ENCODE peak calls at places on chromosome 11, in six cellular contexts. O is osteocyte, U is GM12865, Z is suprapubic skin, V is hepatocyte, R is brain microvascular endothelial cell. Q is an unnamed sample.

GRCh38 chr11:117871160-117871559 is 5.3 kb downstream of the FXYD6 start:
- DNase-seq in O (no peak), U (no peak), Z (no peak), V (no peak), R (no peak), Q (no peak)

GRCh38 chr11:106152013-106152412 is 74.6 kb downstream of the AASDHPPT start:
- DNase-seq in O (no peak), U (no peak), Z (no peak), V (no peak), R (peak), Q (peak)

GRCh38 chr11:2376751-2377451 is at the start of gene CD81:
- DNase-seq in O (no peak), U (peak), Z (peak), V (peak), R (no peak), Q (no peak)

GRCh38 chr11:11895672-11896071 is 53.9 kb downstream of the USP47 start:
- DNase-seq in O (no peak), U (no peak), Z (no peak), V (no peak), R (no peak), Q (no peak)

GRCh38 chr11:70491696-70492472 is 93.6 kb downstream of the CTTN start:
- DNase-seq in O (no peak), U (no peak), Z (peak), V (no peak), R (no peak), Q (no peak)

GRCh38 chr11:132627981-132628380 is 904.3 kb downstream of the OPCML start:
- DNase-seq in O (no peak), U (no peak), Z (no peak), V (no peak), R (no peak), Q (no peak)

GRCh38 chr11:17528181-17528691 is 16.0 kb downstream of the USH1C start:
- DNase-seq in O (no peak), U (peak), Z (no peak), V (peak), R (peak), Q (no peak)

GRCh38 chr11:19349340-19350025 is 108.7 kb upstream of the E2F8 start:
- DNase-seq in O (no peak), U (no peak), Z (no peak), V (no peak), R (no peak), Q (no peak)

GRCh38 chr11:131584694-131585592 is 214.5 kb downstream of the NTM start:
- DNase-seq in O (no peak), U (peak), Z (no peak), V (no peak), R (no peak), Q (no peak)

GRCh38 chr11:65182258-65183170 is 786 bp downstream of the CAPN1 start:
- DNase-seq in O (no peak), U (peak), Z (no peak), V (peak), R (no peak), Q (no peak)

GRCh38 chr11:45163956-45164575 is 17.6 kb downstream of the PRDM11 start:
- DNase-seq in O (no peak), U (no peak), Z (no peak), V (no peak), R (no peak), Q (no peak)

GRCh38 chr11:120704256-120704750 is 192.8 kb downstream of the GRIK4 start:
- DNase-seq in O (no peak), U (no peak), Z (no peak), V (no peak), R (no peak), Q (no peak)

GRCh38 chr11:132587716-132588115 is 944.6 kb downstream of the OPCML start:
- DNase-seq in O (no peak), U (no peak), Z (no peak), V (no peak), R (no peak), Q (no peak)

DNA sequence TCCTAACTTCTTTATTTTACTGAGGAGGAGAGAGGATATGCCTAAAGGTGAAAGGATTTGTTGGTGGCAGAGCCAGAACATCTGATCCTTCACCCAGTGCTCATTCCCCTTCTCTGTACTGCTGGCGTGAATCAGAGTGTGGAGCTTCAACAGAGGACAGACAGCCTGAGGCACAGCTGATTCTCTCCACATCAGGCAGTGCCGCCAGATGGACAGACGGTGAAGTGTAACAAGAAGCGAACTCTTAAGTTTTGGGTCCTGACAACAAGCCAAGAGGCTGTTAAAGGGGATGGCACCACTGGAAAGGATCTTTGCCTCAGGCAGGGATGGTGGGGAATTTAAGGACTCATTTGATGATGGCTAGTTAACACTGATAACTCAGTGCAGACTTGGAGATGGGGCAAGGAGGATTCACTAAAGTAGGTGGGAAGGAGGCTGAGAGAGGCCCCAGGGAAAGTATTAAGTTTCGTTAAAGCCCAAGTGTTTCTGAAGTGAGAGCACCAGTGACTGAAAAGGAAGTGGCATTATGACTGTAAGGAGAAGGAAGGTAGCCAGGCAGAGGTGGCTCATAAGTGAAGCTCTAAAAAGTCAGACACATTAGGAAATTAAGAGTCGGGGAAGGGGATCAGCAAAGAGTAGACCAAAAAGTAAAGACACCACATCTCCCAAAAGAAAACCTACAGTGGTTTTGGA is 81.3 kb downstream of the CLPB start:
- DNase-seq in O (no peak), U (peak), Z (no peak), V (peak), R (peak), Q (peak)
- TF ChIP-seq CTCF in O (peak), U (peak), Z (no peak), V (peak), R (peak), Q (peak)

DNA sequence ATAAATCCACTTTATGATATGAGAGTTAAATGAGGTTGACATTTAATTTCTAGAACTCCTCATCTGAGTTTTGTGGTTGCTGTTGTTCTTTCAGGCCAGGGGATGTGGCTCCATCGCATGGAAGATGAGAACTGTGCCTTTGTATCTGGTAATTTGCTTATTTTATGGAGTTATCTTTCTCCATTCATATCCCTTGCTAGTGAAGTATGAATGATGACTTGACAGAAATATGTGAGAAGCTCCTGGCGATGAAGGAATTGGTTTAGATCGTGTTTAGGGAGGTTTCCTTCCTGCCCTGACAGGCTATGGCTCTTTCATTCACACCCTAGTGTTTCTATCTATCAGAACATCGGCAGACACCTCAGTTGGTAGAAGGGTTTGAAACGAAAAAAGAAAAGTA is 393.7 kb downstream of the ETS1 start:
- DNase-seq in O (no peak), U (no peak), Z (no peak), V (no peak), R (no peak), Q (no peak)
- TF ChIP-seq CTCF in O (no peak), U (no peak), Z (no peak), V (no peak), R (no peak), Q (no peak)

DNA sequence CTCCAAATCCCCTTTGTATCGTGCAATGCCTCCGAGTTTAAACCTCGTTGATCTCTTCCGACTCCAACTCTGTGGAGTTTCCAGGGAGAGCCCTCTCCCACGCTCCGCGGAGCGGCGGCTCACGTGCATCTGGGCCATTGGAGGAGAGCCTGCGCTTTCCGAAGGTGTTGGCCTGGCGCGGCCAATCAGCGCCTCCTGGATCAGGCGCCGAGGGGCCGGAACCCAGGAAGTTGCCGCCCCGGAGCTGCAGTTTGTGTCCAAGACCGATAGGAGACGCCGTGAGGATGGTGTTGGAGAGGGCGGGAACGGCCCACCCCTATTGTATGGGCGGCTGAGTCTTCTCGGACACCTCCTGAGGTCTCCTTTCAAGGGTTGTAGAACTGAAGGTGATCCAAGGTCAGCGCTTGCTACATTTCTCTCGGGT is 1.6 kb downstream of the ADAMTS15 start:
- DNase-seq in O (peak), U (no peak), Z (peak), V (peak), R (peak), Q (peak)
- TF ChIP-seq CTCF in O (peak), U (no peak), Z (peak), V (peak), R (peak), Q (peak)

DNA sequence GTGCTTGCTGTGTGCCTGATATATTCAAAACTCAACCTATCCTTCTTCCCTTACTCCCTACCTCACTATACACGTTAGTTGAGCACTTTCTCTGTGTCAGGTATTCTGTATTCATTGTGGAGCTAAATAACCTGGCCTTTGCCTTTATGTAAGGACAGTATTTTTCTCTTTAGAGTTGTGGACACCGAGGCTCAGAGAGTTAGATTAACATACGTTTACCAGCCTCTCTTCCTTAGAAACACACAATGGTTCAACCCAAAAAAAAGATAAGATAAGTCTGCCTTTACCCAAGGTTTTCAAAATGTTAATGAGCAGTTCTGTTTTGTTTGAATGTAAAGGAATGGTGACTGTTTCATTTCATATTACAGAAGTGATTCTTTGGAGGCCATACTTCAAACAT is 45.0 kb downstream of the CBL start:
- DNase-seq in O (no peak), U (no peak), Z (no peak), V (no peak), R (no peak), Q (no peak)
- TF ChIP-seq CTCF in O (no peak), U (no peak), Z (no peak), V (no peak), R (no peak), Q (no peak)

GRCh38 chr11:49424136-49424535 is 215.7 kb upstream of the FOLH1 start:
- DNase-seq in O (no peak), U (no peak), Z (no peak), V (no peak), R (no peak), Q (no peak)
- TF ChIP-seq CTCF in O (no peak), U (no peak), Z (no peak), V (no peak), R (no peak), Q (no peak)

DNA sequence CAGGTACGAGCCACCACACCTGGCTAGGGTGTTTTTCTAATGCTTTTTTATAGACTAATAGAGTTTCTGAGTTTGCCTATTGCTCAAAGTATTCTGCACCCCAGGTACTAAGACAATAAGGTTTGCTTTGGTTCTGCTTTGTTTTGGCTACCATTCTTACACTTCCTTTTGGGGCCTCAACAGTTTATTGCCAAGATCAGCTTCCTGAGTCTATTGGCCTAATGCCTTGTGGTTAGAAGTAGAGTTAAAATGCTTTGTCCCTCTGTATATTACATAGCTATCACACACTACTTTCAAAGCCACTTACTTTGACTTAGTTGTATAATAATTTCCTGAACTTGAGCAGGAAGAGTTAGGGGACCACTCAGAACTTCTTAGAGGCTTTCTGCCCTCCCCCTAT is 96.5 kb downstream of the DLG2 start:
- DNase-seq in O (no peak), U (no peak), Z (no peak), V (no peak), R (no peak), Q (no peak)
- TF ChIP-seq CTCF in O (no peak), U (no peak), Z (no peak), V (no peak), R (no peak), Q (no peak)

GRCh38 chr11:43643898-43644625 is 36.5 kb upstream of the HSD17B12 start:
- DNase-seq in O (peak), U (peak), Z (peak), V (peak), R (peak), Q (peak)
- TF ChIP-seq CTCF in O (peak), U (no peak), Z (no peak), V (no peak), R (no peak), Q (no peak)

GRCh38 chr11:76455931-76456330 is 11.1 kb downstream of the EMSY start:
- DNase-seq in O (no peak), U (no peak), Z (no peak), V (no peak), R (no peak), Q (no peak)

GRCh38 chr11:76456571-76456970 is 11.8 kb downstream of the EMSY start:
- DNase-seq in O (no peak), U (no peak), Z (no peak), V (no peak), R (no peak), Q (no peak)

GRCh38 chr11:76459846-76460245 is 15.0 kb downstream of the EMSY start:
- DNase-seq in O (no peak), U (no peak), Z (no peak), V (no peak), R (no peak), Q (no peak)

GRCh38 chr11:76462317-76462716 is 17.5 kb downstream of the EMSY start:
- DNase-seq in O (no peak), U (no peak), Z (no peak), V (no peak), R (no peak), Q (no peak)

GRCh38 chr11:76459299-76459698 is 14.5 kb downstream of the EMSY start:
- DNase-seq in O (no peak), U (no peak), Z (no peak), V (no peak), R (no peak), Q (no peak)
- TF ChIP-seq CTCF in O (peak), U (peak), Z (peak), V (peak), R (peak), Q (peak)